ENCODE peak calls at places on chromosomes 2 and 18, in five cellular contexts. H, W, D, K and C are unnamed samples.

GRCh38 chr18:75923169-75923568 is 495.7 kb upstream of the SMIM21 start:
- DNase-seq in W (no peak), K (no peak), D (peak), H (peak), C (peak)

GRCh38 chr18:34002130-34002529 is 222.6 kb downstream of the NOL4 start:
- DNase-seq in K (no peak), H (no peak), D (no peak), W (no peak), C (no peak)

GRCh38 chr2:147149589-147150245 is 695.1 kb upstream of the ACVR2A start:
- DNase-seq in K (no peak), W (no peak), H (no peak), D (no peak), C (no peak)

GRCh38 chr2:16773080-16773713 is 107.6 kb upstream of the CYRIA start:
- DNase-seq in K (peak), D (no peak), H (peak), W (peak), C (no peak)

GRCh38 chr2:160433466-160434172 is 60.0 kb downstream of the RBMS1 start:
- DNase-seq in W (no peak), D (no peak), K (peak), H (peak), C (no peak)

GRCh38 chr18:23354625-23355024 is 98.5 kb upstream of the RIOK3 start:
- DNase-seq in K (no peak), W (no peak), D (no peak), H (peak), C (no peak)

GRCh38 chr18:11464129-11464528 is 145.3 kb upstream of the SLC35G4 start:
- DNase-seq in D (no peak), H (no peak), W (no peak), K (no peak), C (no peak)

GRCh38 chr2:134261398-134262131 is 7.7 kb downstream of the MGAT5 start:
- DNase-seq in D (no peak), H (peak), W (peak), K (no peak), C (no peak)

GRCh38 chr18:8301427-8302172 is 307.6 kb upstream of the RAB12 start:
- DNase-seq in D (no peak), H (no peak), W (no peak), K (peak), C (no peak)

GRCh38 chr2:24886114-24886501 is 33.9 kb downstream of the ADCY3 start:
- DNase-seq in H (no peak), D (no peak), K (no peak), W (no peak), C (no peak)

GRCh38 chr2:180359522-180360282 is 352.6 kb upstream of the CWC22 start:
- DNase-seq in W (no peak), K (peak), H (no peak), D (no peak), C (peak)

GRCh38 chr2:58856100-58856499 is 615.0 kb upstream of the FANCL start:
- DNase-seq in H (no peak), W (no peak), K (no peak), D (no peak), C (no peak)

GRCh38 chr2:16195681-16196070 is 255.3 kb downstream of the MYCN start:
- DNase-seq in D (no peak), H (no peak), W (no peak), K (no peak), C (no peak)

GRCh38 chr2:67169417-67170140 is 227.6 kb upstream of the ETAA1 start:
- DNase-seq in W (no peak), H (peak), D (no peak), K (no peak), C (no peak)

GRCh38 chr2:163708265-163708664 is 27.5 kb downstream of the FIGN start:
- DNase-seq in H (no peak), D (no peak), W (no peak), K (no peak), C (no peak)

GRCh38 chr18:13067124-13067523 is 76.0 kb downstream of the CEP192 start:
- DNase-seq in K (no peak), D (no peak), W (no peak), H (no peak), C (no peak)

GRCh38 chr2:128504242-128505149 is 185.8 kb upstream of the HS6ST1 start:
- DNase-seq in H (no peak), K (no peak), W (no peak), D (no peak), C (no peak)

GRCh38 chr2:10265328-10266132 is 37.2 kb upstream of the HPCAL1 start:
- DNase-seq in W (no peak), K (no peak), H (peak), D (no peak), C (no peak)

GRCh38 chr2:212777020-212777491 is 238.5 kb upstream of the ERBB4 start:
- DNase-seq in W (peak), K (peak), D (no peak), H (peak), C (peak)

GRCh38 chr2:145654156-145654555 is 1134.2 kb upstream of the ZEB2 start:
- DNase-seq in H (no peak), W (no peak), D (no peak), K (no peak), C (no peak)

GRCh38 chr2:45771251-45771650 is 119.8 kb downstream of the PRKCE start:
- DNase-seq in K (peak), D (peak), H (no peak), W (no peak), C (no peak)

GRCh38 chr2:215880970-215881369 is 132.4 kb downstream of the MREG start:
- DNase-seq in D (no peak), K (no peak), H (no peak), W (peak), C (no peak)

GRCh38 chr2:212294816-212295215 is 243.8 kb downstream of the ERBB4 start:
- DNase-seq in K (no peak), D (no peak), H (no peak), W (no peak), C (no peak)

GRCh38 chr18:52465391-52465790 is 125.4 kb downstream of the DCC start:
- DNase-seq in H (no peak), K (no peak), W (no peak), D (no peak), C (no peak)

GRCh38 chr2:178884440-178884839 is 77.2 kb upstream of the TTN start:
- DNase-seq in D (no peak), W (no peak), H (no peak), K (no peak), C (no peak)

GRCh38 chr2:157809212-157809611 is 66.9 kb downstream of the ACVR1 start:
- DNase-seq in W (no peak), K (no peak), H (peak), D (no peak), C (no peak)

GRCh38 chr2:148901142-148901541 is 26.1 kb downstream of the KIF5C start:
- DNase-seq in K (peak), W (no peak), D (no peak), H (no peak), C (no peak)

GRCh38 chr2:204251977-204252376 is 293.3 kb upstream of the PARD3B start:
- DNase-seq in K (no peak), H (no peak), D (no peak), W (no peak), C (no peak)

GRCh38 chr2:106827178-106827577 is 58.8 kb downstream of the ST6GAL2 start:
- DNase-seq in W (no peak), D (no peak), K (no peak), H (no peak), C (no peak)

GRCh38 chr2:234913208-234913626 is 38.6 kb upstream of the SH3BP4 start:
- DNase-seq in H (no peak), D (no peak), K (no peak), W (no peak), C (no peak)

GRCh38 chr18:7191736-7192135 is 39.2 kb upstream of the LRRC30 start:
- DNase-seq in H (no peak), K (no peak), D (no peak), W (no peak), C (no peak)

GRCh38 chr2:95728878-95729511 is 137.2 kb downstream of the TRIM43 start:
- DNase-seq in W (peak), H (peak), K (peak), D (peak), C (peak)

GRCh38 chr2:217897816-217898806 is 104.7 kb downstream of the TNS1 start:
- DNase-seq in W (no peak), D (peak), H (no peak), K (no peak), C (no peak)

GRCh38 chr18:24827500-24827899 is 367.1 kb downstream of the HRH4 start:
- DNase-seq in D (no peak), K (no peak), W (no peak), H (peak), C (no peak)

GRCh38 chr2:29295843-29296242 is 180.6 kb downstream of the CLIP4 start:
- DNase-seq in H (peak), K (peak), D (no peak), W (no peak), C (no peak)

GRCh38 chr2:180604077-180604476 is 376.3 kb upstream of the UBE2E3 start:
- DNase-seq in W (no peak), H (peak), K (no peak), D (no peak), C (no peak)

GRCh38 chr2:202171246-202171833 is 67.1 kb downstream of the SUMO1 start:
- DNase-seq in D (no peak), W (peak), K (no peak), H (no peak), C (no peak)

GRCh38 chr2:10186868-10187535 is 64.5 kb downstream of the RRM2 start:
- DNase-seq in W (no peak), K (no peak), H (no peak), D (no peak), C (no peak)